ENCODE peak calls at places on chromosome 12, in four cellular contexts. R is tibial artery, J is cardiac muscle cell, W is OCI-LY7. X is an unnamed sample.

GRCh38 chr12:15152864-15153263 is 68.4 kb downstream of the RERG start:
- DNase-seq in R (no peak), J (peak; percentile 84), W (no peak), X (no peak)

GRCh38 chr12:93054021-93054420 is 124.9 kb upstream of the EEA1 start:
- DNase-seq in R (no peak), J (no peak), W (no peak), X (no peak)

GRCh38 chr12:29762637-29763300 is 21.0 kb downstream of the TMTC1 start:
- DNase-seq in R (no peak), J (peak; percentile 40), W (no peak), X (no peak)

GRCh38 chr12:24393105-24393504 is 443.6 kb upstream of the SOX5 start:
- DNase-seq in R (no peak), J (no peak), W (no peak), X (no peak)

GRCh38 chr12:43576162-43576561 is 24.2 kb upstream of the ADAMTS20 start:
- DNase-seq in R (no peak), J (no peak), W (no peak), X (no peak)

GRCh38 chr12:26787125-26787495 is 45.9 kb downstream of the ITPR2 start:
- DNase-seq in R (no peak), J (peak; percentile 68), W (no peak), X (no peak)

GRCh38 chr12:13597166-13597565 is 384.2 kb downstream of the GRIN2B start:
- DNase-seq in R (no peak), J (no peak), W (no peak), X (no peak)

GRCh38 chr12:12872139-12872933 is 19.0 kb upstream of the GPRC5A start:
- DNase-seq in R (no peak), J (peak; percentile 63), W (no peak), X (no peak)

GRCh38 chr12:27456618-27457017 is 10.1 kb downstream of the SMCO2 start:
- DNase-seq in R (no peak), J (no peak), W (no peak), X (no peak)

GRCh38 chr12:104533134-104533533 is 76.4 kb downstream of the CHST11 start:
- DNase-seq in R (no peak), J (no peak), W (no peak), X (no peak)

GRCh38 chr12:29208060-29208459 is 59.0 kb downstream of the FAR2 start:
- DNase-seq in R (no peak), J (no peak), W (no peak), X (no peak)

GRCh38 chr12:79415754-79416435 is 274.9 kb downstream of the PAWR start:
- DNase-seq in R (no peak), J (no peak), W (no peak), X (no peak)

GRCh38 chr12:108484845-108485244 is 30.2 kb upstream of the FICD start:
- DNase-seq in R (no peak), J (no peak), W (no peak), X (no peak)

GRCh38 chr12:118357327-118358007 is 15.2 kb downstream of the TAOK3 start:
- DNase-seq in R (no peak), J (peak; percentile 78), W (peak; percentile 80), X (no peak)

GRCh38 chr12:74483057-74483456 is 54.6 kb upstream of the ATXN7L3B start:
- DNase-seq in R (no peak), J (no peak), W (no peak), X (no peak)

GRCh38 chr12:58424735-58425379 is 483.5 kb downstream of the ATP23 start:
- DNase-seq in R (no peak), J (no peak), W (no peak), X (no peak)

GRCh38 chr12:54324617-54325441 is at the start of gene COPZ1:
- DNase-seq in R (peak; percentile 98), J (peak; percentile 100), W (peak; percentile 99), X (peak; percentile 88)

GRCh38 chr12:44490181-44490580 is 385.9 kb downstream of the NELL2 start:
- DNase-seq in R (no peak), J (no peak), W (no peak), X (no peak)

GRCh38 chr12:12813120-12814101 is at the start of gene DDX47:
- DNase-seq in R (peak; percentile 97), J (peak; percentile 93), W (peak; percentile 91), X (peak; percentile 99)

GRCh38 chr12:84701966-84702365 is 210.6 kb downstream of the SLC6A15 start:
- DNase-seq in R (no peak), J (no peak), W (no peak), X (no peak)

GRCh38 chr12:31876568-31877424 is 82.4 kb upstream of the RESF1 start:
- DNase-seq in R (no peak), J (no peak), W (peak; percentile 59), X (no peak)

GRCh38 chr12:91361864-91362263 is 179.2 kb upstream of the DCN start:
- DNase-seq in R (no peak), J (peak; percentile 71), W (peak; percentile 46), X (no peak)

GRCh38 chr12:125296701-125297100 is 231.5 kb downstream of the AACS start:
- DNase-seq in R (no peak), J (no peak), W (no peak), X (no peak)

GRCh38 chr12:22684526-22685118 is 59.7 kb downstream of the ETNK1 start:
- DNase-seq in R (no peak), J (peak; percentile 65), W (peak; percentile 48), X (no peak)

GRCh38 chr12:2429032-2429431 is 365.7 kb upstream of the FKBP4 start:
- DNase-seq in R (peak; percentile 75), J (no peak), W (no peak), X (no peak)

DNA sequence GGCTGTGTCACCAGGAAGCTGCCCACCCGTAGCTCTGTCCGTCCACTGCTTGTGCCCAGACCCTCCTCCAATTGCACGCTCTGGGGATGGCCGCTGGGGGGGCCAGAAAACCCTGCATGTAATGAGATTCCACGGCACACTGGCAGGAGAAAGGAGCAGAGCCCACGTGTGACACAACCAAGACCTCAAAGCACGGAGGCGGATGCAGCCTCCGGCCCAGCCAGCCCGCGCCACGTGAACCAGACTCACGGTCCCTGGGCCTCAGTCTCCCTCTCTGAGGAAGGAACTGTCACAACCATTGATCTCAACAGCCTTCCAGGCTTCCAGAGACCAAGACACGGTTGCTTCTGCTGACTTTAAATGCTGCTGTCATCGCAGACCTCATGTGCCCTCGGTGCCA is 14.4 kb downstream of the ANHX start:
- DNase-seq in R (peak; percentile 48), J (no peak), W (no peak), X (no peak)
- H3K9me3 ChIP-seq in R (peaks cover 4% of the 10 kb centered on the region), J (no peaks in the 10 kb centered on the region), W (no peaks in the 10 kb centered on the region), X (peaks cover 9% of the 10 kb centered on the region)

DNA sequence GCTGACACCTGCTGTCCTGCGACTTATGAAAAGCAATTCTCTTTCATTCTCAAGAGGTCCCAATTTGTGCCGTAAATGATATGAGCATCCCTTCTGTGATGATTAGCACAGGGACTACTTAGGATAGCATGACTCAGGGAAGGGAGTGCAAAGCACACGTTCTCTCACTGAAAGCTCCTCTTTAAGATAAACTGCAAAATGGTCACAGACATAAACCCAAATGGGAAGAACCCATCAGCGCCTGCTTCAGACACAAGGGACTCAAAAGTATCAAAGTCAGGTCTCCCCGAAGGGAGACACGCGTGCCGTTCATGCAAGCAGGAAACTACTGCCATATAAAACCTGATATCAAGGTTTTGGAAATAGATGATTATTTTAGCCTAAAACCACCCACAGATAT is 33.9 kb upstream of the PIWIL1 start:
- DNase-seq in R (no peak), J (no peak), W (no peak), X (no peak)
- H3K9me3 ChIP-seq in R (no peaks in the 10 kb centered on the region), J (no peaks in the 10 kb centered on the region), W (no peaks in the 10 kb centered on the region), X (no peaks in the 10 kb centered on the region)

GRCh38 chr12:34354239-34355200 is 332.2 kb downstream of the ALG10 start:
- DNase-seq in R (no peak), J (no peak), W (no peak), X (no peak)
- H3K9me3 ChIP-seq in R (no peaks in the 10 kb centered on the region), J (no peaks in the 10 kb centered on the region), W (no peaks in the 10 kb centered on the region), X (no peaks in the 10 kb centered on the region)

DNA sequence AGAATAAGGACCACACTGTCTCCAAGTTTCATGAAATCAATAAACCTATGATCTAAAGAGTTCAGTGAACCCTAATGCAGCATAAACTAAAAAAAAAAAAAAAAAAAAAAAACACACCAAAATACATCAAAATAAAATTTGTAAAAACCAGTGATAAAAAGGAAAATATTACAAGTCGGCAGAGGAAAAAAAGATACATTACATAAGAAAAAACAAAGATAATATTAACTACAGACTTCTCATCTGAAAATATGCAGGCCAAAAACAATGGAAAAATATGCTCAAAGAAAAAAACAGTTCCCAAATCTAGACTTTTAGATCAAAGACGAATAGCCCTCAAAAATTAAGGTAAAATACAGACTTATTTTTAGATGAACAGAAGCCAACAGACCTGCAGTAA is 27.6 kb downstream of the MED13L start:
- DNase-seq in R (no peak), J (no peak), W (no peak), X (no peak)
- H3K9me3 ChIP-seq in R (no peaks in the 10 kb centered on the region), J (no peaks in the 10 kb centered on the region), W (peaks cover 25% of the 10 kb centered on the region), X (no peaks in the 10 kb centered on the region)

DNA sequence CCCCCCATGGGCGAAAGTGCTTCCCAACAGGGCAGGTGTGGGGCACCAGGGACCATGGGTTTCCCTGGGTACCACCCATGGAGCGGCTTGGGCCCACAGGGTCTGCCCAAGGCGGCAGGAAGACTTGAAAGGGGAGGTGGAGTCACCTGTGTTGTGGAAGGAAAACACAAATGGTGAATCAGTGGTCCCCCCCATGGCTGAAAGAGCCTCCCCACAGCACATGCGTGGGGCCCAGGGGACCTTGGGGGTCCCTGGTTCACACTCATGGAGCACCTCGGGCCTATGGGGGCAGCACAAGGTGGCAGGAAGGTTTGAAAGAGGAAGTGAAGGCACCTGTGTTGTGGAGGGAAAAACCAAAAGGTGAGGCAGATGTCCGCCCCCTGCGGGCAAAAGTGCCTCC is 581.9 kb downstream of the ALG10 start:
- DNase-seq in R (peak; percentile 55), J (no peak), W (no peak), X (no peak)
- H3K9me3 ChIP-seq in R (peaks cover 2% of the 10 kb centered on the region), J (no peaks in the 10 kb centered on the region), W (no peaks in the 10 kb centered on the region), X (peaks cover 5% of the 10 kb centered on the region)

DNA sequence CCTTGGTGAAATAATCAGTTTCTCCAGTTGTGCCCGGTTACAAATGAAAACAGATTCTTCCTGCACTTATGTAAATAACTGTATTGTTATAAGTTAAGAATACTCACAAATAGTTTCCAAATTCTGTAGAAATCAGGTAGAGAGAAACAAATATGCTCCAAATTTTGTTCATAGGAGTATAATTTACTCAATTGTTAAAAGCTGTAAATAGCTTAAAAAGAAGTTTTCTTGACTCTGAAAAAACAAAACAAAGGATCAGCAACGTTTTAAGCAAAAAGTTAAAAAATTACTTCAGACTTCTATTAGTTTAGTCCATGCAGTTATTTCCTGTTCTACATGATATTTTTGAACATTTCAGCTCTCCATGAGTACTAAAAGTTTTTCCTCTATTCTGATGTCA is 30.0 kb upstream of the SLC38A4 start:
- DNase-seq in R (no peak), J (no peak), W (no peak), X (no peak)
- H3K9me3 ChIP-seq in R (no peaks in the 10 kb centered on the region), J (no peaks in the 10 kb centered on the region), W (peaks cover 14% of the 10 kb centered on the region), X (no peaks in the 10 kb centered on the region)

DNA sequence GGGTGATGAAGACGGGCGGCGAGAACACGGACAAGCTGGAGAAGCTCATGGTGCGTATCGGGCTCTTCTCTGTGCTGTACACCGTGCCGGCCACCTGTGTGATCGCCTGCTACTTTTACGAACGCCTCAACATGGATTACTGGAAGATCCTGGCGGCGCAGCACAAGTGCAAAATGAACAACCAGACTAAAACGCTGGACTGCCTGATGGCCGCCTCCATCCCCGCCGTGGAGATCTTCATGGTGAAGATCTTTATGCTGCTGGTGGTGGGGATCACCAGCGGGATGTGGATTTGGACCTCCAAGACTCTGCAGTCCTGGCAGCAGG is 1.9 kb downstream of the FZD10 start:
- DNase-seq in R (peak; percentile 27), J (no peak), W (no peak), X (no peak)
- H3K9me3 ChIP-seq in R (no peaks in the 10 kb centered on the region), J (no peaks in the 10 kb centered on the region), W (no peaks in the 10 kb centered on the region), X (no peaks in the 10 kb centered on the region)

GRCh38 chr12:132529899-132530298 is 39.9 kb downstream of the FBRSL1 start:
- DNase-seq in R (no peak), J (no peak), W (no peak), X (no peak)
- H3K9me3 ChIP-seq in R (no peaks in the 10 kb centered on the region), J (no peaks in the 10 kb centered on the region), W (no peaks in the 10 kb centered on the region), X (no peaks in the 10 kb centered on the region)

GRCh38 chr12:76520348-76520747 is 39.2 kb downstream of the OSBPL8 start:
- DNase-seq in R (no peak), J (no peak), W (no peak), X (no peak)
- H3K9me3 ChIP-seq in R (no peaks in the 10 kb centered on the region), J (no peaks in the 10 kb centered on the region), W (peaks cover 37% of the 10 kb centered on the region), X (no peaks in the 10 kb centered on the region)